ENCODE peak calls at places on chromosome 22, in nine cellular contexts. One of them, this sample, is unnamed.

GRCh38 chr22:43186272-43187170 is at the start of gene TTLL12:
- DNase-seq in heart right ventricle: peak
- DNase-seq in pancreas: peak
- DNase-seq in fibroblast of the aortic adventitia: peak
- DNase-seq in gastrocnemius medialis: peak
- DNase-seq in WERI-Rb-1: peak
- DNase-seq in tibial artery: peak
- DNase-seq in nephron progenitor cell: peak
- DNase-seq in A549: peak
- DNase-seq in this sample: peak

GRCh38 chr22:17741866-17742527 is 32.3 kb downstream of the BID start:
- DNase-seq in fibroblast of the aortic adventitia: no peak
- DNase-seq in pancreas: no peak
- DNase-seq in heart right ventricle: no peak
- DNase-seq in nephron progenitor cell: no peak
- DNase-seq in gastrocnemius medialis: no peak
- DNase-seq in tibial artery: no peak
- DNase-seq in WERI-Rb-1: no peak
- DNase-seq in A549: no peak
- DNase-seq in this sample: no peak

GRCh38 chr22:36470162-36470993 is 11.1 kb downstream of the TXN2 start:
- DNase-seq in fibroblast of the aortic adventitia: peak
- DNase-seq in WERI-Rb-1: peak
- DNase-seq in pancreas: peak
- DNase-seq in nephron progenitor cell: peak
- DNase-seq in heart right ventricle: peak
- DNase-seq in A549: peak
- DNase-seq in tibial artery: peak
- DNase-seq in gastrocnemius medialis: peak
- DNase-seq in this sample: peak

GRCh38 chr22:23074451-23074850 is 4.1 kb downstream of the GNAZ start:
- DNase-seq in nephron progenitor cell: no peak
- DNase-seq in tibial artery: no peak
- DNase-seq in heart right ventricle: no peak
- DNase-seq in pancreas: no peak
- DNase-seq in fibroblast of the aortic adventitia: no peak
- DNase-seq in A549: no peak
- DNase-seq in gastrocnemius medialis: no peak
- DNase-seq in WERI-Rb-1: no peak
- DNase-seq in this sample: no peak

GRCh38 chr22:23370251-23370650 is 189.9 kb downstream of the BCR start:
- DNase-seq in A549: no peak
- DNase-seq in WERI-Rb-1: no peak
- DNase-seq in gastrocnemius medialis: no peak
- DNase-seq in fibroblast of the aortic adventitia: no peak
- DNase-seq in pancreas: no peak
- DNase-seq in tibial artery: no peak
- DNase-seq in heart right ventricle: no peak
- DNase-seq in nephron progenitor cell: no peak
- DNase-seq in this sample: no peak

GRCh38 chr22:49303061-49303735 is 524.5 kb downstream of the BRD1 start:
- DNase-seq in A549: no peak
- DNase-seq in nephron progenitor cell: no peak
- DNase-seq in tibial artery: no peak
- DNase-seq in gastrocnemius medialis: no peak
- DNase-seq in WERI-Rb-1: no peak
- DNase-seq in heart right ventricle: no peak
- DNase-seq in pancreas: no peak
- DNase-seq in fibroblast of the aortic adventitia: no peak
- DNase-seq in this sample: no peak

GRCh38 chr22:38135133-38135706 is 24.7 kb upstream of the BAIAP2L2 start:
- DNase-seq in A549: peak
- DNase-seq in tibial artery: no peak
- DNase-seq in pancreas: no peak
- DNase-seq in nephron progenitor cell: no peak
- DNase-seq in heart right ventricle: no peak
- DNase-seq in fibroblast of the aortic adventitia: peak
- DNase-seq in WERI-Rb-1: no peak
- DNase-seq in gastrocnemius medialis: no peak
- DNase-seq in this sample: no peak

GRCh38 chr22:48491451-48491941 is 1336.2 kb downstream of the BRD1 start:
- DNase-seq in gastrocnemius medialis: no peak
- DNase-seq in WERI-Rb-1: no peak
- DNase-seq in nephron progenitor cell: no peak
- DNase-seq in fibroblast of the aortic adventitia: no peak
- DNase-seq in pancreas: no peak
- DNase-seq in A549: peak
- DNase-seq in heart right ventricle: no peak
- DNase-seq in tibial artery: no peak
- DNase-seq in this sample: no peak

GRCh38 chr22:37267128-37267587 is 15.2 kb upstream of the CYTH4 start:
- DNase-seq in fibroblast of the aortic adventitia: peak
- DNase-seq in heart right ventricle: no peak
- DNase-seq in gastrocnemius medialis: no peak
- DNase-seq in A549: peak
- DNase-seq in tibial artery: no peak
- DNase-seq in WERI-Rb-1: peak
- DNase-seq in nephron progenitor cell: peak
- DNase-seq in pancreas: no peak
- DNase-seq in this sample: peak

GRCh38 chr22:32199961-32200360 is 4.9 kb downstream of the RFPL2 start:
- DNase-seq in WERI-Rb-1: no peak
- DNase-seq in heart right ventricle: no peak
- DNase-seq in gastrocnemius medialis: no peak
- DNase-seq in pancreas: no peak
- DNase-seq in A549: no peak
- DNase-seq in nephron progenitor cell: no peak
- DNase-seq in fibroblast of the aortic adventitia: no peak
- DNase-seq in tibial artery: no peak
- DNase-seq in this sample: no peak

GRCh38 chr22:23565942-23566715 is 14.0 kb downstream of the IGLL1 start:
- DNase-seq in A549: no peak
- DNase-seq in pancreas: peak
- DNase-seq in WERI-Rb-1: peak
- DNase-seq in tibial artery: no peak
- DNase-seq in fibroblast of the aortic adventitia: no peak
- DNase-seq in gastrocnemius medialis: no peak
- DNase-seq in nephron progenitor cell: peak
- DNase-seq in heart right ventricle: no peak
- DNase-seq in this sample: peak

GRCh38 chr22:43620197-43620596 is 191.9 kb downstream of the EFCAB6 start:
- DNase-seq in A549: no peak
- DNase-seq in heart right ventricle: no peak
- DNase-seq in tibial artery: no peak
- DNase-seq in fibroblast of the aortic adventitia: no peak
- DNase-seq in nephron progenitor cell: no peak
- DNase-seq in gastrocnemius medialis: no peak
- DNase-seq in pancreas: no peak
- DNase-seq in WERI-Rb-1: no peak
- DNase-seq in this sample: no peak

GRCh38 chr22:47631571-47632102 is 869.2 kb downstream of the TBC1D22A start:
- DNase-seq in WERI-Rb-1: no peak
- DNase-seq in nephron progenitor cell: no peak
- DNase-seq in heart right ventricle: no peak
- DNase-seq in pancreas: no peak
- DNase-seq in fibroblast of the aortic adventitia: no peak
- DNase-seq in A549: no peak
- DNase-seq in tibial artery: no peak
- DNase-seq in gastrocnemius medialis: no peak
- DNase-seq in this sample: no peak

GRCh38 chr22:47535681-47536080 is 773.2 kb downstream of the TBC1D22A start:
- DNase-seq in gastrocnemius medialis: no peak
- DNase-seq in A549: no peak
- DNase-seq in pancreas: no peak
- DNase-seq in nephron progenitor cell: no peak
- DNase-seq in tibial artery: no peak
- DNase-seq in fibroblast of the aortic adventitia: no peak
- DNase-seq in WERI-Rb-1: no peak
- DNase-seq in heart right ventricle: no peak
- DNase-seq in this sample: no peak

GRCh38 chr22:17552737-17553136 is 10.6 kb upstream of the SLC25A18 start:
- DNase-seq in gastrocnemius medialis: peak
- DNase-seq in nephron progenitor cell: no peak
- DNase-seq in pancreas: no peak
- DNase-seq in A549: no peak
- DNase-seq in heart right ventricle: no peak
- DNase-seq in fibroblast of the aortic adventitia: no peak
- DNase-seq in tibial artery: no peak
- DNase-seq in WERI-Rb-1: no peak
- DNase-seq in this sample: no peak

GRCh38 chr22:29073618-29074275 is 912 bp downstream of the KREMEN1 start:
- DNase-seq in tibial artery: peak
- DNase-seq in WERI-Rb-1: no peak
- DNase-seq in gastrocnemius medialis: no peak
- DNase-seq in nephron progenitor cell: peak
- DNase-seq in A549: no peak
- DNase-seq in fibroblast of the aortic adventitia: peak
- DNase-seq in heart right ventricle: peak
- DNase-seq in pancreas: peak
- DNase-seq in this sample: peak
- TF ChIP-seq CTCF in tibial artery: no peak
- TF ChIP-seq CTCF in WERI-Rb-1: no peak
- TF ChIP-seq CTCF in gastrocnemius medialis: no peak
- TF ChIP-seq CTCF in nephron progenitor cell: no peak
- TF ChIP-seq CTCF in A549: no peak
- TF ChIP-seq CTCF in fibroblast of the aortic adventitia: no peak
- TF ChIP-seq CTCF in heart right ventricle: peak
- TF ChIP-seq CTCF in pancreas: no peak
- TF ChIP-seq CTCF in this sample: no peak

GRCh38 chr22:25816522-25817059 is 74.6 kb downstream of the MYO18B start:
- DNase-seq in fibroblast of the aortic adventitia: no peak
- DNase-seq in A549: no peak
- DNase-seq in heart right ventricle: no peak
- DNase-seq in WERI-Rb-1: no peak
- DNase-seq in gastrocnemius medialis: no peak
- DNase-seq in pancreas: no peak
- DNase-seq in tibial artery: no peak
- DNase-seq in nephron progenitor cell: no peak
- DNase-seq in this sample: no peak

GRCh38 chr22:25817092-25817943 is 75.3 kb downstream of the MYO18B start:
- DNase-seq in pancreas: no peak
- DNase-seq in fibroblast of the aortic adventitia: no peak
- DNase-seq in nephron progenitor cell: no peak
- DNase-seq in heart right ventricle: no peak
- DNase-seq in A549: no peak
- DNase-seq in gastrocnemius medialis: no peak
- DNase-seq in WERI-Rb-1: no peak
- DNase-seq in tibial artery: no peak
- DNase-seq in this sample: no peak

GRCh38 chr22:25822344-25822743 is 80.4 kb downstream of the MYO18B start:
- DNase-seq in nephron progenitor cell: no peak
- DNase-seq in WERI-Rb-1: no peak
- DNase-seq in pancreas: no peak
- DNase-seq in gastrocnemius medialis: no peak
- DNase-seq in heart right ventricle: no peak
- DNase-seq in A549: no peak
- DNase-seq in tibial artery: no peak
- DNase-seq in fibroblast of the aortic adventitia: no peak
- DNase-seq in this sample: no peak

GRCh38 chr22:25815561-25815960 is 73.6 kb downstream of the MYO18B start:
- DNase-seq in pancreas: no peak
- DNase-seq in fibroblast of the aortic adventitia: no peak
- DNase-seq in A549: no peak
- DNase-seq in WERI-Rb-1: no peak
- DNase-seq in heart right ventricle: no peak
- DNase-seq in gastrocnemius medialis: no peak
- DNase-seq in nephron progenitor cell: no peak
- DNase-seq in tibial artery: no peak
- DNase-seq in this sample: no peak

GRCh38 chr22:25818541-25818940 is 76.6 kb downstream of the MYO18B start:
- DNase-seq in fibroblast of the aortic adventitia: no peak
- DNase-seq in gastrocnemius medialis: no peak
- DNase-seq in tibial artery: no peak
- DNase-seq in nephron progenitor cell: no peak
- DNase-seq in A549: no peak
- DNase-seq in WERI-Rb-1: peak
- DNase-seq in heart right ventricle: no peak
- DNase-seq in pancreas: no peak
- DNase-seq in this sample: no peak
- TF ChIP-seq CTCF in fibroblast of the aortic adventitia: no peak
- TF ChIP-seq CTCF in gastrocnemius medialis: no peak
- TF ChIP-seq CTCF in tibial artery: no peak
- TF ChIP-seq CTCF in nephron progenitor cell: no peak
- TF ChIP-seq CTCF in A549: no peak
- TF ChIP-seq CTCF in WERI-Rb-1: peak
- TF ChIP-seq CTCF in heart right ventricle: no peak
- TF ChIP-seq CTCF in pancreas: no peak
- TF ChIP-seq CTCF in this sample: no peak

DNA sequence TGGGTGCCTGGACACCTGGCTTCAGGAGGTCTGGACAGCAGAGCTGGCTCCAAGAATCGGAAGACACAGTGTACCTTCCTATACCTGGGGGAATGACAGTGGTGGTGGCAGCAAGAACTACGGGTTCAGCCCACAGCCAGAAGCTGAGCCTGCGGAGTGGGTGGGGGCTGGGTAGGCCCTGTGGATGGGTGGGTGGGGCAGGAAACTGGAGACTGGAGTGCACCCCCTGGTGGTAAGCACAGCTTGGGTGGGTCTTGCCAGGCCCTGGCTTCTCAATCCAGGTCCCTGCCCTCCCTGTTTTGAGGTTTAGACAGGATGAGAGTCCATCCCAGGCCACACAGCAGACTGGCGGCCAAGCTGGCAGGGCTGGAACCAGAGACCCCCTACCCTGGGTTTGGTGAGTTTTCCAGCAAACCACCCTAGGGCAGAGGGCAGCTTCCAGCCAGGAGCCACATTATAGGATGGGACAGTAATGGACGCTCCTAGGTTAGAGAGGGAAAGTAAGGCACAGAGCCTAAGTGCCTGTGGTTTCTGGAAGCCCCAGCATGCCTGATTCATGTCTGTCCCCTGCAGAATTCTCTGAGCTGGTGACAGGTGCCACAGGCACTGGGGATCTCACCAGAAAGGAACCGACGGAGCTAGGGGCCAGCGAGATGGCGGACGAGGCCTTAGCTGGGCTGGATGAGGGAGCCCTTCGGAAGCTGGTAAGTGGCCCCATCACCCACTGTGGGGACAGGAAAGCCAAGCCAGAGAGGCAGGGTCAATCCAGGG is 1.7 kb downstream of the SMTN start:
- DNase-seq in A549: peak
- DNase-seq in nephron progenitor cell: peak
- DNase-seq in WERI-Rb-1: peak
- DNase-seq in tibial artery: peak
- DNase-seq in fibroblast of the aortic adventitia: peak
- DNase-seq in heart right ventricle: peak
- DNase-seq in gastrocnemius medialis: peak
- DNase-seq in pancreas: peak
- DNase-seq in this sample: no peak
- TF ChIP-seq CTCF in A549: peak
- TF ChIP-seq CTCF in nephron progenitor cell: peak
- TF ChIP-seq CTCF in WERI-Rb-1: peak
- TF ChIP-seq CTCF in tibial artery: peak
- TF ChIP-seq CTCF in fibroblast of the aortic adventitia: peak
- TF ChIP-seq CTCF in heart right ventricle: peak
- TF ChIP-seq CTCF in gastrocnemius medialis: peak
- TF ChIP-seq CTCF in pancreas: no peak
- TF ChIP-seq CTCF in this sample: peak

DNA sequence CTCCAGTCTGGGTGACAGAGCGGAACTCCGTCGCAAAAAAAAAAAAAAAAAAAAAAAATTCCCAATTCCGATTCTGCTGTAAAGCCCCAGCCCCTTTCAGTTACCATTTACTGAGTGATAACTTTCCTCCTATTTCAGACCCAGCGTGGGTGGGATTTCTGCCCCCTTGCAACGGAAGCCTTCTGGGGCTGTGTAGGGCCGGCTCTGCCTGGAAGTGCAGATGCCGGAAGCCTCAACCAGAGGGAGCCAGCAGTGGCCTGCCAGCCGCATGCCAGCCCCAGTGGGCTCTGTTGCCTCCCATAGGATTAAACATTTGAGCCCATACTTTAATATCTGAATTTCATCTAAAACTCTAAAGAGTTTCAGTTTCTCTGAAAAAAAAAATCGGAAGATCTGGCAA is 60.0 kb upstream of the NUP50 start:
- DNase-seq in heart right ventricle: no peak
- DNase-seq in WERI-Rb-1: no peak
- DNase-seq in tibial artery: no peak
- DNase-seq in gastrocnemius medialis: no peak
- DNase-seq in nephron progenitor cell: no peak
- DNase-seq in A549: no peak
- DNase-seq in pancreas: no peak
- DNase-seq in fibroblast of the aortic adventitia: no peak
- DNase-seq in this sample: no peak
- TF ChIP-seq CTCF in heart right ventricle: no peak
- TF ChIP-seq CTCF in WERI-Rb-1: peak
- TF ChIP-seq CTCF in tibial artery: no peak
- TF ChIP-seq CTCF in gastrocnemius medialis: no peak
- TF ChIP-seq CTCF in nephron progenitor cell: no peak
- TF ChIP-seq CTCF in A549: no peak
- TF ChIP-seq CTCF in pancreas: no peak
- TF ChIP-seq CTCF in fibroblast of the aortic adventitia: no peak
- TF ChIP-seq CTCF in this sample: no peak

This sample was measured in neural crest cell.